ENCODE peak calls at places on chromosomes 6 and 20, in ten cellular contexts. One of them, this sample, is unnamed.

GRCh38 chr20:5135363-5136012 is 8.7 kb downstream of the CDS2 start:
- DNase-seq in dorsolateral prefrontal cortex: no peak
- DNase-seq in AG04450: no peak
- DNase-seq in brain microvascular endothelial cell: no peak
- DNase-seq in endothelial cell: no peak
- DNase-seq in CD4-positive, alpha-beta T cell: no peak
- DNase-seq in thoracic aorta: no peak
- DNase-seq in fibroblast of lung: no peak
- DNase-seq in heart right ventricle: no peak
- DNase-seq in WTC11: no peak
- DNase-seq in this sample: no peak

GRCh38 chr20:699811-700338 is 24.3 kb upstream of the SCRT2 start:
- DNase-seq in AG04450: no peak
- DNase-seq in brain microvascular endothelial cell: no peak
- DNase-seq in endothelial cell: no peak
- DNase-seq in dorsolateral prefrontal cortex: peak
- DNase-seq in CD4-positive, alpha-beta T cell: no peak
- DNase-seq in thoracic aorta: no peak
- DNase-seq in heart right ventricle: peak
- DNase-seq in fibroblast of lung: no peak
- DNase-seq in WTC11: peak
- DNase-seq in this sample: no peak

GRCh38 chr6:109396319-109396718 is 14.1 kb upstream of the CD164 start:
- DNase-seq in brain microvascular endothelial cell: no peak
- DNase-seq in endothelial cell: no peak
- DNase-seq in heart right ventricle: no peak
- DNase-seq in dorsolateral prefrontal cortex: no peak
- DNase-seq in WTC11: no peak
- DNase-seq in thoracic aorta: no peak
- DNase-seq in CD4-positive, alpha-beta T cell: no peak
- DNase-seq in AG04450: no peak
- DNase-seq in fibroblast of lung: no peak
- DNase-seq in this sample: no peak

GRCh38 chr6:100808638-100809275 is 72.4 kb downstream of the ASCC3 start:
- DNase-seq in fibroblast of lung: peak
- DNase-seq in CD4-positive, alpha-beta T cell: no peak
- DNase-seq in WTC11: no peak
- DNase-seq in brain microvascular endothelial cell: peak
- DNase-seq in thoracic aorta: no peak
- DNase-seq in heart right ventricle: no peak
- DNase-seq in dorsolateral prefrontal cortex: no peak
- DNase-seq in AG04450: peak
- DNase-seq in endothelial cell: no peak
- DNase-seq in this sample: no peak

GRCh38 chr20:22074635-22075034 is 369.2 kb downstream of the PAX1 start:
- DNase-seq in AG04450: no peak
- DNase-seq in thoracic aorta: no peak
- DNase-seq in WTC11: no peak
- DNase-seq in fibroblast of lung: no peak
- DNase-seq in brain microvascular endothelial cell: no peak
- DNase-seq in endothelial cell: no peak
- DNase-seq in CD4-positive, alpha-beta T cell: no peak
- DNase-seq in dorsolateral prefrontal cortex: no peak
- DNase-seq in heart right ventricle: no peak
- DNase-seq in this sample: no peak

GRCh38 chr6:164133095-164133494 is 718.6 kb downstream of the QKI start:
- DNase-seq in WTC11: no peak
- DNase-seq in fibroblast of lung: no peak
- DNase-seq in AG04450: no peak
- DNase-seq in CD4-positive, alpha-beta T cell: no peak
- DNase-seq in brain microvascular endothelial cell: peak
- DNase-seq in endothelial cell: no peak
- DNase-seq in heart right ventricle: no peak
- DNase-seq in thoracic aorta: no peak
- DNase-seq in dorsolateral prefrontal cortex: no peak
- DNase-seq in this sample: peak

GRCh38 chr20:37375227-37375626 is 29.3 kb downstream of the SRC start:
- DNase-seq in heart right ventricle: no peak
- DNase-seq in brain microvascular endothelial cell: no peak
- DNase-seq in thoracic aorta: no peak
- DNase-seq in CD4-positive, alpha-beta T cell: no peak
- DNase-seq in WTC11: no peak
- DNase-seq in endothelial cell: no peak
- DNase-seq in fibroblast of lung: no peak
- DNase-seq in dorsolateral prefrontal cortex: no peak
- DNase-seq in AG04450: no peak
- DNase-seq in this sample: no peak

GRCh38 chr6:161462148-161462547 is 188.3 kb upstream of the AGPAT4 start:
- DNase-seq in brain microvascular endothelial cell: no peak
- DNase-seq in heart right ventricle: no peak
- DNase-seq in endothelial cell: no peak
- DNase-seq in WTC11: no peak
- DNase-seq in thoracic aorta: no peak
- DNase-seq in fibroblast of lung: no peak
- DNase-seq in AG04450: no peak
- DNase-seq in dorsolateral prefrontal cortex: no peak
- DNase-seq in CD4-positive, alpha-beta T cell: no peak
- DNase-seq in this sample: no peak

GRCh38 chr6:53818845-53819609 is 24.2 kb downstream of the LRRC1 start:
- DNase-seq in heart right ventricle: no peak
- DNase-seq in fibroblast of lung: no peak
- DNase-seq in brain microvascular endothelial cell: no peak
- DNase-seq in thoracic aorta: no peak
- DNase-seq in CD4-positive, alpha-beta T cell: no peak
- DNase-seq in WTC11: no peak
- DNase-seq in dorsolateral prefrontal cortex: no peak
- DNase-seq in endothelial cell: no peak
- DNase-seq in AG04450: no peak
- DNase-seq in this sample: no peak

GRCh38 chr6:43939281-43940070 is 169.5 kb downstream of the VEGFA start:
- DNase-seq in endothelial cell: no peak
- DNase-seq in thoracic aorta: no peak
- DNase-seq in heart right ventricle: peak
- DNase-seq in WTC11: no peak
- DNase-seq in CD4-positive, alpha-beta T cell: no peak
- DNase-seq in brain microvascular endothelial cell: no peak
- DNase-seq in dorsolateral prefrontal cortex: no peak
- DNase-seq in fibroblast of lung: no peak
- DNase-seq in AG04450: no peak
- DNase-seq in this sample: no peak
- TF ChIP-seq CTCF in endothelial cell: no peak
- TF ChIP-seq CTCF in thoracic aorta: no peak
- TF ChIP-seq CTCF in heart right ventricle: no peak
- TF ChIP-seq CTCF in WTC11: no peak
- TF ChIP-seq CTCF in CD4-positive, alpha-beta T cell: no peak
- TF ChIP-seq CTCF in brain microvascular endothelial cell: no peak
- TF ChIP-seq CTCF in dorsolateral prefrontal cortex: no peak
- TF ChIP-seq CTCF in fibroblast of lung: no peak
- TF ChIP-seq CTCF in AG04450: no peak
- TF ChIP-seq CTCF in this sample: no peak

DNA sequence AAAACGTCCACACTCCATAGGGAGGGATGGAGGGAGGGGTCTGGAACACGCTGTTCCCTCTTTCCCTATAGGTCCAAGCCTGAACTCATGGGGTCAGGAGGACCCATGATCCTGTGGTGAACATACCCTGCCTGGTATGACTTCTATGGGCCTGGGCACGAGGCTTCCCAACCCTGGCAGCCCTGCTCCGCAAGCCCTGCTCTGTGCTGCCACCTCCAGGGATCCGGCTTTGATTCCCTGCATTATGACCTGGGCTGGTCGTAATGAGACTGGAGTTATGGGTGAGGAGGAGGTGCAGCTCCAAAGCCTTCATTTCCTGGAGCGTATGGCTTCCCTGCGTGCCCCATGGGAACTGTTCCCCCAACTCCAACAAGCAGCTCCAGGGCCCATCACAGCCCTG is 54.9 kb downstream of the CDH22 start:
- DNase-seq in thoracic aorta: no peak
- DNase-seq in heart right ventricle: no peak
- DNase-seq in brain microvascular endothelial cell: no peak
- DNase-seq in dorsolateral prefrontal cortex: peak
- DNase-seq in AG04450: no peak
- DNase-seq in fibroblast of lung: no peak
- DNase-seq in CD4-positive, alpha-beta T cell: no peak
- DNase-seq in endothelial cell: peak
- DNase-seq in WTC11: peak
- DNase-seq in this sample: peak
- TF ChIP-seq CTCF in thoracic aorta: no peak
- TF ChIP-seq CTCF in heart right ventricle: peak
- TF ChIP-seq CTCF in brain microvascular endothelial cell: peak
- TF ChIP-seq CTCF in dorsolateral prefrontal cortex: no peak
- TF ChIP-seq CTCF in AG04450: peak
- TF ChIP-seq CTCF in fibroblast of lung: peak
- TF ChIP-seq CTCF in CD4-positive, alpha-beta T cell: no peak
- TF ChIP-seq CTCF in endothelial cell: no peak
- TF ChIP-seq CTCF in WTC11: no peak
- TF ChIP-seq CTCF in this sample: peak

GRCh38 chr6:37435816-37436215 is 2.8 kb downstream of the CMTR1 start:
- DNase-seq in AG04450: no peak
- DNase-seq in WTC11: no peak
- DNase-seq in heart right ventricle: no peak
- DNase-seq in endothelial cell: no peak
- DNase-seq in CD4-positive, alpha-beta T cell: no peak
- DNase-seq in dorsolateral prefrontal cortex: no peak
- DNase-seq in fibroblast of lung: no peak
- DNase-seq in brain microvascular endothelial cell: no peak
- DNase-seq in thoracic aorta: no peak
- DNase-seq in this sample: no peak
- TF ChIP-seq CTCF in AG04450: no peak
- TF ChIP-seq CTCF in WTC11: no peak
- TF ChIP-seq CTCF in heart right ventricle: no peak
- TF ChIP-seq CTCF in endothelial cell: no peak
- TF ChIP-seq CTCF in CD4-positive, alpha-beta T cell: no peak
- TF ChIP-seq CTCF in dorsolateral prefrontal cortex: no peak
- TF ChIP-seq CTCF in fibroblast of lung: no peak
- TF ChIP-seq CTCF in brain microvascular endothelial cell: peak
- TF ChIP-seq CTCF in thoracic aorta: no peak
- TF ChIP-seq CTCF in this sample: no peak

GRCh38 chr6:86859513-86859912 is 77.8 kb upstream of the HTR1E start:
- DNase-seq in thoracic aorta: no peak
- DNase-seq in WTC11: no peak
- DNase-seq in endothelial cell: no peak
- DNase-seq in dorsolateral prefrontal cortex: no peak
- DNase-seq in brain microvascular endothelial cell: no peak
- DNase-seq in CD4-positive, alpha-beta T cell: no peak
- DNase-seq in AG04450: no peak
- DNase-seq in fibroblast of lung: no peak
- DNase-seq in heart right ventricle: no peak
- DNase-seq in this sample: no peak
- TF ChIP-seq CTCF in thoracic aorta: no peak
- TF ChIP-seq CTCF in WTC11: no peak
- TF ChIP-seq CTCF in endothelial cell: no peak
- TF ChIP-seq CTCF in dorsolateral prefrontal cortex: no peak
- TF ChIP-seq CTCF in brain microvascular endothelial cell: no peak
- TF ChIP-seq CTCF in CD4-positive, alpha-beta T cell: no peak
- TF ChIP-seq CTCF in AG04450: no peak
- TF ChIP-seq CTCF in fibroblast of lung: no peak
- TF ChIP-seq CTCF in heart right ventricle: no peak
- TF ChIP-seq CTCF in this sample: no peak

GRCh38 chr20:51046021-51046985 is 23.4 kb upstream of the KCNG1 start:
- DNase-seq in dorsolateral prefrontal cortex: no peak
- DNase-seq in CD4-positive, alpha-beta T cell: no peak
- DNase-seq in fibroblast of lung: no peak
- DNase-seq in WTC11: no peak
- DNase-seq in heart right ventricle: no peak
- DNase-seq in AG04450: no peak
- DNase-seq in endothelial cell: no peak
- DNase-seq in brain microvascular endothelial cell: no peak
- DNase-seq in thoracic aorta: no peak
- DNase-seq in this sample: no peak
- TF ChIP-seq CTCF in dorsolateral prefrontal cortex: no peak
- TF ChIP-seq CTCF in CD4-positive, alpha-beta T cell: no peak
- TF ChIP-seq CTCF in fibroblast of lung: no peak
- TF ChIP-seq CTCF in WTC11: no peak
- TF ChIP-seq CTCF in heart right ventricle: no peak
- TF ChIP-seq CTCF in AG04450: no peak
- TF ChIP-seq CTCF in endothelial cell: no peak
- TF ChIP-seq CTCF in brain microvascular endothelial cell: no peak
- TF ChIP-seq CTCF in thoracic aorta: no peak
- TF ChIP-seq CTCF in this sample: no peak

GRCh38 chr20:3846740-3847418 is at the start of gene MAVS:
- DNase-seq in fibroblast of lung: peak
- DNase-seq in dorsolateral prefrontal cortex: peak
- DNase-seq in CD4-positive, alpha-beta T cell: peak
- DNase-seq in endothelial cell: peak
- DNase-seq in brain microvascular endothelial cell: peak
- DNase-seq in heart right ventricle: peak
- DNase-seq in WTC11: peak
- DNase-seq in thoracic aorta: peak
- DNase-seq in AG04450: peak
- DNase-seq in this sample: peak
- TF ChIP-seq CTCF in fibroblast of lung: no peak
- TF ChIP-seq CTCF in dorsolateral prefrontal cortex: peak
- TF ChIP-seq CTCF in CD4-positive, alpha-beta T cell: no peak
- TF ChIP-seq CTCF in endothelial cell: no peak
- TF ChIP-seq CTCF in brain microvascular endothelial cell: no peak
- TF ChIP-seq CTCF in heart right ventricle: peak
- TF ChIP-seq CTCF in WTC11: no peak
- TF ChIP-seq CTCF in thoracic aorta: no peak
- TF ChIP-seq CTCF in AG04450: no peak
- TF ChIP-seq CTCF in this sample: no peak

DNA sequence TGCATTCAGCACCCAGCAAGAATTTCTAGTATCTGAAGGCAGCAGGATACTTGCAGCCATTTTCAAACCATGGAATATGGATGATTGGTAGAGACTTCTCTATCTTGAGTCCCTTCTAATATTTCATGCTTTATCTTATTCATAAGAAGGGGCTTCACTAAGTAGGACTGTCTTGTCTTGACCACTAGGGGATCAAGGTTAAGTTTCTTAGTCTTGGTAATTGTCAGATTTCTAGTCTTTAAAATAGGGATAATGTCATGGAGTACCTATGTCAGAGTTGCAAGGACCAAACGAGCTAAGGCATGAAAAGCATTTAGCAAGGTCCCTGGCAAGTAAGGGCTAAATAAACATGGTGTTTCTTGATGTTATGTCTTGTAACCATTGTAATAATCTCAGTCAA is 68.5 kb upstream of the ESR1 start:
- DNase-seq in AG04450: no peak
- DNase-seq in endothelial cell: no peak
- DNase-seq in heart right ventricle: no peak
- DNase-seq in thoracic aorta: no peak
- DNase-seq in CD4-positive, alpha-beta T cell: no peak
- DNase-seq in dorsolateral prefrontal cortex: no peak
- DNase-seq in WTC11: no peak
- DNase-seq in brain microvascular endothelial cell: no peak
- DNase-seq in fibroblast of lung: no peak
- DNase-seq in this sample: no peak
- TF ChIP-seq CTCF in AG04450: no peak
- TF ChIP-seq CTCF in endothelial cell: peak
- TF ChIP-seq CTCF in heart right ventricle: no peak
- TF ChIP-seq CTCF in thoracic aorta: no peak
- TF ChIP-seq CTCF in CD4-positive, alpha-beta T cell: no peak
- TF ChIP-seq CTCF in dorsolateral prefrontal cortex: no peak
- TF ChIP-seq CTCF in WTC11: no peak
- TF ChIP-seq CTCF in brain microvascular endothelial cell: no peak
- TF ChIP-seq CTCF in fibroblast of lung: no peak
- TF ChIP-seq CTCF in this sample: no peak

GRCh38 chr20:24684954-24685691 is 215.7 kb downstream of the SYNDIG1 start:
- DNase-seq in CD4-positive, alpha-beta T cell: no peak
- DNase-seq in brain microvascular endothelial cell: no peak
- DNase-seq in WTC11: peak
- DNase-seq in endothelial cell: no peak
- DNase-seq in fibroblast of lung: no peak
- DNase-seq in thoracic aorta: no peak
- DNase-seq in heart right ventricle: no peak
- DNase-seq in dorsolateral prefrontal cortex: no peak
- DNase-seq in AG04450: no peak
- DNase-seq in this sample: no peak
- TF ChIP-seq CTCF in CD4-positive, alpha-beta T cell: no peak
- TF ChIP-seq CTCF in brain microvascular endothelial cell: no peak
- TF ChIP-seq CTCF in WTC11: no peak
- TF ChIP-seq CTCF in endothelial cell: no peak
- TF ChIP-seq CTCF in fibroblast of lung: no peak
- TF ChIP-seq CTCF in thoracic aorta: no peak
- TF ChIP-seq CTCF in heart right ventricle: no peak
- TF ChIP-seq CTCF in dorsolateral prefrontal cortex: no peak
- TF ChIP-seq CTCF in AG04450: no peak
- TF ChIP-seq CTCF in this sample: no peak